ENCODE peak calls at places on chromosomes 7 and 10, in six cellular contexts. One of them, this sample, is unnamed.
A peak's percentile ranks its signal among the peaks of the same experiment; 100 is the strongest.

GRCh38 chr7:99224263-99224947 is 16.5 kb upstream of the KPNA7 start:
- DNase-seq in lower lobe of right lung: no peak
- DNase-seq in spleen: no peak
- DNase-seq in IMR-90: peak; percentile 51
- DNase-seq in PC-3: peak; percentile 95
- DNase-seq in endothelial cell of umbilical vein: no peak
- DNase-seq in this sample: peak; percentile 61

GRCh38 chr10:21527634-21528451 is 2.4 kb upstream of the SKIDA1 start:
- DNase-seq in lower lobe of right lung: no peak
- DNase-seq in spleen: no peak
- DNase-seq in IMR-90: peak; percentile 57
- DNase-seq in PC-3: peak; percentile 31
- DNase-seq in endothelial cell of umbilical vein: peak; percentile 73
- DNase-seq in this sample: no peak

GRCh38 chr10:22648547-22648961 is 65.8 kb downstream of the PIP4K2A start:
- DNase-seq in lower lobe of right lung: no peak
- DNase-seq in spleen: no peak
- DNase-seq in IMR-90: peak; percentile 46
- DNase-seq in PC-3: no peak
- DNase-seq in endothelial cell of umbilical vein: peak; percentile 63
- DNase-seq in this sample: no peak

GRCh38 chr10:133334495-133335237 is 2.0 kb downstream of the CALY start:
- DNase-seq in lower lobe of right lung: peak; percentile 51
- DNase-seq in spleen: peak; percentile 80
- DNase-seq in IMR-90: no peak
- DNase-seq in PC-3: no peak
- DNase-seq in endothelial cell of umbilical vein: no peak
- DNase-seq in this sample: no peak

GRCh38 chr10:34282186-34282585 is 532.9 kb downstream of the PARD3 start:
- DNase-seq in lower lobe of right lung: no peak
- DNase-seq in spleen: no peak
- DNase-seq in IMR-90: no peak
- DNase-seq in PC-3: no peak
- DNase-seq in endothelial cell of umbilical vein: no peak
- DNase-seq in this sample: no peak

GRCh38 chr10:76902949-76903348 is 734.7 kb downstream of the KCNMA1 start:
- DNase-seq in lower lobe of right lung: peak; percentile 47
- DNase-seq in spleen: no peak
- DNase-seq in IMR-90: no peak
- DNase-seq in PC-3: peak; percentile 74
- DNase-seq in endothelial cell of umbilical vein: no peak
- DNase-seq in this sample: peak; percentile 42

GRCh38 chr10:77386833-77387232 is 250.8 kb downstream of the KCNMA1 start:
- DNase-seq in lower lobe of right lung: no peak
- DNase-seq in spleen: no peak
- DNase-seq in IMR-90: peak; percentile 90
- DNase-seq in PC-3: peak; percentile 96
- DNase-seq in endothelial cell of umbilical vein: peak; percentile 82
- DNase-seq in this sample: no peak

GRCh38 chr7:139875821-139876241 is 46.8 kb downstream of the TBXAS1 start:
- DNase-seq in lower lobe of right lung: peak; percentile 71
- DNase-seq in spleen: peak; percentile 82
- DNase-seq in IMR-90: no peak
- DNase-seq in PC-3: no peak
- DNase-seq in endothelial cell of umbilical vein: peak; percentile 18
- DNase-seq in this sample: no peak

GRCh38 chr10:109966961-109967738 is 40.6 kb upstream of the ADD3 start:
- DNase-seq in lower lobe of right lung: no peak
- DNase-seq in spleen: no peak
- DNase-seq in IMR-90: peak; percentile 88
- DNase-seq in PC-3: peak; percentile 56
- DNase-seq in endothelial cell of umbilical vein: peak; percentile 87
- DNase-seq in this sample: peak; percentile 34

GRCh38 chr10:1401056-1401965 is 336.0 kb downstream of the ADARB2 start:
- DNase-seq in lower lobe of right lung: no peak
- DNase-seq in spleen: no peak
- DNase-seq in IMR-90: no peak
- DNase-seq in PC-3: no peak
- DNase-seq in endothelial cell of umbilical vein: no peak
- DNase-seq in this sample: no peak

GRCh38 chr7:33841658-33842057 is 63.7 kb upstream of the BMPER start:
- DNase-seq in lower lobe of right lung: no peak
- DNase-seq in spleen: no peak
- DNase-seq in IMR-90: peak; percentile 25
- DNase-seq in PC-3: peak; percentile 56
- DNase-seq in endothelial cell of umbilical vein: peak; percentile 5
- DNase-seq in this sample: no peak

GRCh38 chr10:122471531-122472177 is 10.3 kb downstream of the HTRA1 start:
- DNase-seq in lower lobe of right lung: no peak
- DNase-seq in spleen: no peak
- DNase-seq in IMR-90: peak; percentile 56
- DNase-seq in PC-3: peak; percentile 69
- DNase-seq in endothelial cell of umbilical vein: no peak
- DNase-seq in this sample: no peak

GRCh38 chr10:52314007-52314821 is at the start of gene DKK1:
- DNase-seq in lower lobe of right lung: peak; percentile 62
- DNase-seq in spleen: peak; percentile 88
- DNase-seq in IMR-90: peak; percentile 76
- DNase-seq in PC-3: peak; percentile 100
- DNase-seq in endothelial cell of umbilical vein: peak; percentile 89
- DNase-seq in this sample: peak; percentile 100

GRCh38 chr10:113493943-113494342 is 58.9 kb upstream of the HABP2 start:
- DNase-seq in lower lobe of right lung: no peak
- DNase-seq in spleen: no peak
- DNase-seq in IMR-90: no peak
- DNase-seq in PC-3: peak; percentile 65
- DNase-seq in endothelial cell of umbilical vein: no peak
- DNase-seq in this sample: no peak

GRCh38 chr7:151485006-151485732 is 34.5 kb downstream of the RHEB start:
- DNase-seq in lower lobe of right lung: no peak
- DNase-seq in spleen: no peak
- DNase-seq in IMR-90: peak; percentile 88
- DNase-seq in PC-3: peak; percentile 68
- DNase-seq in endothelial cell of umbilical vein: peak; percentile 81
- DNase-seq in this sample: no peak

GRCh38 chr7:140596751-140597424 is 43.7 kb downstream of the DENND2A start:
- DNase-seq in lower lobe of right lung: no peak
- DNase-seq in spleen: no peak
- DNase-seq in IMR-90: peak; percentile 79
- DNase-seq in PC-3: peak; percentile 51
- DNase-seq in endothelial cell of umbilical vein: no peak
- DNase-seq in this sample: no peak

GRCh38 chr10:50419091-50419490 is 167.8 kb upstream of the ASAH2 start:
- DNase-seq in lower lobe of right lung: no peak
- DNase-seq in spleen: no peak
- DNase-seq in IMR-90: no peak
- DNase-seq in PC-3: no peak
- DNase-seq in endothelial cell of umbilical vein: no peak
- DNase-seq in this sample: no peak

GRCh38 chr10:114367041-114367675 is 37.1 kb downstream of the AFAP1L2 start:
- DNase-seq in lower lobe of right lung: no peak
- DNase-seq in spleen: no peak
- DNase-seq in IMR-90: no peak
- DNase-seq in PC-3: no peak
- DNase-seq in endothelial cell of umbilical vein: no peak
- DNase-seq in this sample: no peak

GRCh38 chr7:28245108-28245868 is 64.7 kb upstream of the JAZF1 start:
- DNase-seq in lower lobe of right lung: no peak
- DNase-seq in spleen: no peak
- DNase-seq in IMR-90: no peak
- DNase-seq in PC-3: no peak
- DNase-seq in endothelial cell of umbilical vein: no peak
- DNase-seq in this sample: no peak

GRCh38 chr10:16832351-16833080 is 15.3 kb upstream of the RSU1 start:
- DNase-seq in lower lobe of right lung: no peak
- DNase-seq in spleen: no peak
- DNase-seq in IMR-90: peak; percentile 90
- DNase-seq in PC-3: peak; percentile 57
- DNase-seq in endothelial cell of umbilical vein: peak; percentile 98
- DNase-seq in this sample: no peak

GRCh38 chr10:61399386-61399785 is 53.8 kb downstream of the TMEM26 start:
- DNase-seq in lower lobe of right lung: no peak
- DNase-seq in spleen: no peak
- DNase-seq in IMR-90: peak; percentile 53
- DNase-seq in PC-3: peak; percentile 86
- DNase-seq in endothelial cell of umbilical vein: no peak
- DNase-seq in this sample: no peak

GRCh38 chr10:79452174-79452611 is 6.8 kb upstream of the ZCCHC24 start:
- DNase-seq in lower lobe of right lung: no peak
- DNase-seq in spleen: peak; percentile 53
- DNase-seq in IMR-90: peak; percentile 85
- DNase-seq in PC-3: peak; percentile 47
- DNase-seq in endothelial cell of umbilical vein: no peak
- DNase-seq in this sample: no peak

GRCh38 chr7:929311-929711 is 25.2 kb downstream of the ADAP1 start:
- DNase-seq in lower lobe of right lung: peak; percentile 36
- DNase-seq in spleen: peak; percentile 61
- DNase-seq in IMR-90: no peak
- DNase-seq in PC-3: no peak
- DNase-seq in endothelial cell of umbilical vein: no peak
- DNase-seq in this sample: no peak

GRCh38 chr10:124106241-124106905 is 13.0 kb upstream of the CHST15 start:
- DNase-seq in lower lobe of right lung: peak; percentile 65
- DNase-seq in spleen: no peak
- DNase-seq in IMR-90: peak; percentile 55
- DNase-seq in PC-3: peak; percentile 91
- DNase-seq in endothelial cell of umbilical vein: peak; percentile 97
- DNase-seq in this sample: no peak

GRCh38 chr10:95389982-95390381 is 99.2 kb upstream of the PDLIM1 start:
- DNase-seq in lower lobe of right lung: no peak
- DNase-seq in spleen: no peak
- DNase-seq in IMR-90: no peak
- DNase-seq in PC-3: no peak
- DNase-seq in endothelial cell of umbilical vein: no peak
- DNase-seq in this sample: no peak

GRCh38 chr10:95389176-95389575 is 98.4 kb upstream of the PDLIM1 start:
- DNase-seq in lower lobe of right lung: no peak
- DNase-seq in spleen: no peak
- DNase-seq in IMR-90: no peak
- DNase-seq in PC-3: no peak
- DNase-seq in endothelial cell of umbilical vein: no peak
- DNase-seq in this sample: no peak

GRCh38 chr10:95388072-95388471 is 97.3 kb upstream of the PDLIM1 start:
- DNase-seq in lower lobe of right lung: no peak
- DNase-seq in spleen: no peak
- DNase-seq in IMR-90: no peak
- DNase-seq in PC-3: no peak
- DNase-seq in endothelial cell of umbilical vein: no peak
- DNase-seq in this sample: no peak

GRCh38 chr10:95387383-95387782 is 96.6 kb upstream of the PDLIM1 start:
- DNase-seq in lower lobe of right lung: no peak
- DNase-seq in spleen: no peak
- DNase-seq in IMR-90: no peak
- DNase-seq in PC-3: no peak
- DNase-seq in endothelial cell of umbilical vein: no peak
- DNase-seq in this sample: no peak

GRCh38 chr10:95388539-95388938 is 97.7 kb upstream of the PDLIM1 start:
- DNase-seq in lower lobe of right lung: no peak
- DNase-seq in spleen: no peak
- DNase-seq in IMR-90: no peak
- DNase-seq in PC-3: peak; percentile 73
- DNase-seq in endothelial cell of umbilical vein: no peak
- DNase-seq in this sample: no peak
- TF ChIP-seq CTCF in lower lobe of right lung: no peak
- TF ChIP-seq CTCF in spleen: no peak
- TF ChIP-seq CTCF in IMR-90: no peak
- TF ChIP-seq CTCF in PC-3: no peak
- TF ChIP-seq CTCF in endothelial cell of umbilical vein: no peak
- TF ChIP-seq CTCF in this sample: no peak

DNA sequence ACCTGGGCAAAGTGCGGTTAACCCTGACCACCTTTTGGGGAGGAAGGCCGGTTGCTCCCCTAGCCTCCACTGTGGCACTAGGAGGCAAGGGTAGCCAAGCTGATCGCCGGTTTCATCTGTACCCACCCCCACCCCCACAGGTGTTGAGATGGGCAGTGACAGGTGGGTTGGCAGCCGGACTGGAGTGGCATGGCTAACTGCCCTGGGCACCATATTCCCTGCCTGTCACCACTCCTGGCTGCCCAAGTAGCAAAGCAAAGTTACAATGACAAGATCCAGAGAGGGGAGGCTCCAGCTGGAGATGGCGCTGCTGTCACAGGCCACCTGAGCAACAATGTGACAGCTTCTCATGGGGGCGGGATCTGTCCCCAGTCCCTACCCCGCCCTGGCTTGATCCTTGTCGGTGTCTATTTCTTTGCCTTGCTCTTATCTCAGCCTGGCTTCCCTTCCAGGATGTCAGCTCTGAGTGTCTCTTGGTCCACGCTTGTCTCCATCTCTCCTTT is 27.0 kb upstream of the BMS1 start:
- DNase-seq in lower lobe of right lung: no peak
- DNase-seq in spleen: no peak
- DNase-seq in IMR-90: no peak
- DNase-seq in PC-3: no peak
- DNase-seq in endothelial cell of umbilical vein: no peak
- DNase-seq in this sample: no peak
- H3K27me3 ChIP-seq in lower lobe of right lung: peaks cover 51% of the 10 kb centered on the region
- H3K27me3 ChIP-seq in spleen: peaks cover 82% of the 10 kb centered on the region
- H3K27me3 ChIP-seq in IMR-90: peaks cover 36% of the 10 kb centered on the region
- H3K27me3 ChIP-seq in PC-3: peaks cover 45% of the 10 kb centered on the region
- H3K27me3 ChIP-seq in endothelial cell of umbilical vein: peaks cover 35% of the 10 kb centered on the region
- H3K27me3 ChIP-seq in this sample: no peaks in the 10 kb centered on the region

GRCh38 chr10:101091546-101092290 is 29.9 kb downstream of the KAZALD1 start:
- DNase-seq in lower lobe of right lung: no peak
- DNase-seq in spleen: no peak
- DNase-seq in IMR-90: no peak
- DNase-seq in PC-3: peak; percentile 74
- DNase-seq in endothelial cell of umbilical vein: no peak
- DNase-seq in this sample: no peak
- H3K4me1 ChIP-seq in lower lobe of right lung: no peaks in the 10 kb centered on the region
- H3K4me1 ChIP-seq in spleen: peaks cover 40% of the 10 kb centered on the region
- H3K4me1 ChIP-seq in IMR-90: peaks cover 2% of the 10 kb centered on the region
- H3K4me1 ChIP-seq in PC-3: peaks cover 51% of the 10 kb centered on the region
- H3K4me1 ChIP-seq in endothelial cell of umbilical vein: no peaks in the 10 kb centered on the region
- H3K4me1 ChIP-seq in this sample: peaks cover 35% of the 10 kb centered on the region

GRCh38 chr7:112357136-112357535 is 93.1 kb upstream of the IFRD1 start:
- DNase-seq in lower lobe of right lung: no peak
- DNase-seq in spleen: no peak
- DNase-seq in IMR-90: no peak
- DNase-seq in PC-3: no peak
- DNase-seq in endothelial cell of umbilical vein: no peak
- DNase-seq in this sample: no peak
- TF ChIP-seq CTCF in lower lobe of right lung: no peak
- TF ChIP-seq CTCF in spleen: no peak
- TF ChIP-seq CTCF in IMR-90: no peak
- TF ChIP-seq CTCF in PC-3: no peak
- TF ChIP-seq CTCF in endothelial cell of umbilical vein: no peak
- TF ChIP-seq CTCF in this sample: no peak

This sample was measured in Caco-2.